ENCODE peak calls at places on chromosomes 2 and 18, in four cellular contexts. Q is HepG2, W is GM12878, J is A549. C is an unnamed sample.

GRCh38 chr2:102005989-102006885 is 14.5 kb downstream of the IL1R2 start:
- DNase-seq in Q (peak), W (no peak), J (peak), C (peak)

GRCh38 chr2:187962538-187962937 is 329.1 kb upstream of the GULP1 start:
- DNase-seq in Q (no peak), W (no peak), J (no peak), C (no peak)

GRCh38 chr2:156385242-156385641 is 50.9 kb upstream of the GPD2 start:
- DNase-seq in Q (no peak), W (no peak), J (no peak), C (peak)

GRCh38 chr2:904243-905024 is 46.2 kb upstream of the SNTG2 start:
- DNase-seq in Q (no peak), W (no peak), J (no peak), C (no peak)

GRCh38 chr2:219689676-219690628 is 62.5 kb downstream of the SLC4A3 start:
- DNase-seq in Q (peak), W (peak), J (peak), C (peak)

GRCh38 chr18:8706545-8706980 is 1.2 kb downstream of the MTCL1 start:
- DNase-seq in Q (no peak), W (no peak), J (no peak), C (no peak)

GRCh38 chr18:52339891-52340371 is at the start of gene DCC:
- DNase-seq in Q (peak), W (no peak), J (peak), C (peak)

GRCh38 chr2:37837576-37838335 is 87.3 kb upstream of the RMDN2 start:
- DNase-seq in Q (no peak), W (no peak), J (no peak), C (no peak)

GRCh38 chr2:40220177-40220925 is 231.5 kb downstream of the SLC8A1 start:
- DNase-seq in Q (no peak), W (no peak), J (no peak), C (no peak)

GRCh38 chr2:43312751-43313641 is 86.6 kb upstream of the ZFP36L2 start:
- DNase-seq in Q (no peak), W (no peak), J (no peak), C (no peak)

GRCh38 chr2:228657807-228658402 is 476.4 kb upstream of the SPHKAP start:
- DNase-seq in Q (peak), W (peak), J (peak), C (no peak)

GRCh38 chr18:45652703-45653490 is 37.6 kb downstream of the SLC14A2 start:
- DNase-seq in Q (no peak), W (no peak), J (no peak), C (no peak)

GRCh38 chr18:48227206-48227605 is 182.0 kb downstream of the ZBTB7C start:
- DNase-seq in Q (no peak), W (no peak), J (no peak), C (no peak)

GRCh38 chr2:17943444-17943843 is 65.0 kb downstream of the KCNS3 start:
- DNase-seq in Q (no peak), W (no peak), J (no peak), C (no peak)

GRCh38 chr2:239012228-239012627 is 164.3 kb downstream of the TWIST2 start:
- DNase-seq in Q (no peak), W (no peak), J (no peak), C (no peak)

GRCh38 chr18:75775121-75775520 is 347.6 kb upstream of the SMIM21 start:
- DNase-seq in Q (no peak), W (no peak), J (no peak), C (no peak)

GRCh38 chr2:128306081-128306930 is 12.4 kb downstream of the HS6ST1 start:
- DNase-seq in Q (peak), W (no peak), J (peak), C (no peak)

GRCh38 chr2:214782671-214783070 is 26.8 kb downstream of the BARD1 start:
- DNase-seq in Q (no peak), W (no peak), J (no peak), C (no peak)

GRCh38 chr2:239313776-239314175 is 87.0 kb downstream of the HDAC4 start:
- DNase-seq in Q (no peak), W (no peak), J (no peak), C (no peak)

GRCh38 chr2:239180526-239181073 is 220.2 kb downstream of the HDAC4 start:
- DNase-seq in Q (no peak), W (no peak), J (no peak), C (no peak)

GRCh38 chr2:112031916-112032582 is 23.0 kb upstream of the TMEM87B start:
- DNase-seq in Q (no peak), W (no peak), J (no peak), C (no peak)

GRCh38 chr2:238689331-238689730 is 158.6 kb upstream of the TWIST2 start:
- DNase-seq in Q (no peak), W (no peak), J (no peak), C (no peak)

GRCh38 chr2:1371066-1371465 is 42.2 kb upstream of the TPO start:
- DNase-seq in Q (no peak), W (no peak), J (no peak), C (no peak)

GRCh38 chr2:20635698-20636584 is 15.0 kb downstream of the HS1BP3 start:
- DNase-seq in Q (peak), W (no peak), J (peak), C (peak)

GRCh38 chr2:59655809-59656208 is 897.6 kb downstream of the BCL11A start:
- DNase-seq in Q (no peak), W (no peak), J (no peak), C (no peak)

GRCh38 chr2:64463784-64464183 is 9.8 kb downstream of the LGALSL start:
- DNase-seq in Q (no peak), W (no peak), J (no peak), C (no peak)

GRCh38 chr2:227153307-227153706 is 10.7 kb downstream of the COL4A4 start:
- DNase-seq in Q (no peak), W (no peak), J (peak), C (no peak)

GRCh38 chr2:32464441-32464840 is 107.6 kb downstream of the BIRC6 start:
- DNase-seq in Q (no peak), W (no peak), J (no peak), C (no peak)

GRCh38 chr2:122167561-122167960 is 412.1 kb downstream of the TSN start:
- DNase-seq in Q (no peak), W (no peak), J (no peak), C (no peak)

GRCh38 chr2:149122521-149122920 is 84.0 kb downstream of the LYPD6B start:
- DNase-seq in Q (no peak), W (no peak), J (no peak), C (no peak)

GRCh38 chr18:52670903-52671302 is 330.9 kb downstream of the DCC start:
- DNase-seq in Q (peak), W (no peak), J (peak), C (no peak)

GRCh38 chr2:141113301-141113700 is 1017.5 kb downstream of the LRP1B start:
- DNase-seq in Q (no peak), W (no peak), J (no peak), C (no peak)

GRCh38 chr2:141105763-141106162 is 1025.1 kb downstream of the LRP1B start:
- DNase-seq in Q (no peak), W (no peak), J (no peak), C (no peak)

DNA sequence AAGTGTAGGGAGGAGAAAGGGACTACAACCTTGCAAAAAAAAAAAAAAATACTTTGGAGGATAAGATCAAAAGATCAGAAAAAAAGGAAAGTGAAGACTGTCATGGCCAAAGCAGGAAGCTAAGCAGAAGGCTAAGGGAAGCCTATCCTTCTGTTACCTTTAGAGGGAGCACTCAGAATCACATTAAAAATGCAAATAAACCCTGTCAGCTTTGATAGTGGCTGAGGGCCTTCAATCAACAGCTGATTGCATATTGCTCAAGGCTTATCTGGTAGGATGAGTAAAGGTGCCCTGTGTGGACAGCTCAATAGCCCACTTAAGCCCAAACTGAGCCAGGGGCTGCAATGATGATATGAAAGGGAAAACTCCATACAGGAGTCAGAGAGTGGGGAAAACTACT is 1021.2 kb downstream of the LRP1B start:
- DNase-seq in Q (peak), W (no peak), J (peak), C (no peak)
- TF ChIP-seq CHD4 in Q (no peak), W (no peak), J (no peak), C (no peak)

GRCh38 chr2:233421091-233421816 is 67.0 kb downstream of the DGKD start:
- DNase-seq in Q (no peak), W (no peak), J (no peak), C (no peak)

GRCh38 chr2:233422649-233423435 is 68.5 kb downstream of the DGKD start:
- DNase-seq in Q (no peak), W (no peak), J (no peak), C (no peak)

GRCh38 chr2:233424028-233424951 is 70.0 kb downstream of the DGKD start:
- DNase-seq in Q (no peak), W (no peak), J (peak), C (no peak)

GRCh38 chr2:233423436-233423860 is 69.2 kb downstream of the DGKD start:
- DNase-seq in Q (no peak), W (no peak), J (no peak), C (no peak)

GRCh38 chr2:233422050-233422639 is 67.9 kb downstream of the DGKD start:
- DNase-seq in Q (no peak), W (peak), J (peak), C (peak)
- TF ChIP-seq RFX5 in Q (no peak), W (no peak), J (no peak), C (no peak)

GRCh38 chr18:59778434-59778833 is 81.2 kb upstream of the CCBE1 start:
- DNase-seq in Q (no peak), W (no peak), J (no peak), C (no peak)

GRCh38 chr18:59784694-59785093 is 87.5 kb upstream of the CCBE1 start:
- DNase-seq in Q (no peak), W (no peak), J (no peak), C (no peak)

GRCh38 chr18:59787998-59788875 is 91.0 kb upstream of the CCBE1 start:
- DNase-seq in Q (no peak), W (no peak), J (peak), C (no peak)

GRCh38 chr18:59779979-59780378 is 82.8 kb upstream of the CCBE1 start:
- DNase-seq in Q (no peak), W (no peak), J (no peak), C (no peak)

GRCh38 chr18:59783138-59783537 is 85.9 kb upstream of the CCBE1 start:
- DNase-seq in Q (peak), W (peak), J (peak), C (no peak)
- TF ChIP-seq CHD4 in Q (no peak), W (no peak), J (no peak), C (no peak)

DNA sequence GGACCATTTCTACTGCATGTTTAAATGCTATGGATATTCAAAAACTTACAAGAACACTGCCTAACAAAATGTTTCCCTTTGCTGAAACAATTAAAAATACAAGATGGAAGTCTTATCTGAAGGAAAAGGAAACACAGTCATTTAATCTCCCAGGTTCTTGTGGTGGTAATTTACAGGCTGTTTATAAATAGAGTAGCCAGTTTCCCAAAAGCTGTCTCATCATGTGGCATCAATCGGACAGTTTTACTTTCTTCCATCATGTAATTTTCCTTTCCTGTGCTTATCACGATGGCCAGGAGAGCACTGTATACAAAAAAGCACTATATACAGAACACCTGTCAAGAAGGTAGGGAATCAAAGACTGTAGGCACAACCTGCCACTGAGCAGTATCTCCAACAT is 368.0 kb downstream of the ZEB2 start:
- DNase-seq in Q (no peak), W (no peak), J (no peak), C (no peak)
- TF ChIP-seq RFX5 in Q (no peak), W (no peak), J (no peak), C (no peak)

DNA sequence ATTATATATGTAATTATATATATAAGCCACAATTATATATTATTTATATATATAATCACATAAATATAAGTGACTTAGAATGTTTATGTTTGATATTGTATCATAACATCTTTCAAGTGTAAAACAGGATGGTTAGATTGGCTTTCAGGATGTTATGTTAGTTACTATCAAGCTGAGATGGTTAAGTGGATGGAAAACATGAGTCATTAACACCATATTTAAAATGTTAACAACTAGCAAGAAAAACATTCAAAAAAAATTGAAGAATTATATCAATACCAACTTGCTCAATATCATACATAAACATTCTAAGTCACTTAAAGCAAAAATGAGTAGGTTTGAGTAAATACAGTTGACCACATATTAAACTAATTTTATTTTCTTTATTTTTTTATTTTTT is 21.8 kb upstream of the RAB27B start:
- DNase-seq in Q (no peak), W (no peak), J (no peak), C (no peak)
- TF ChIP-seq CHD4 in Q (no peak), W (no peak), J (no peak), C (no peak)

GRCh38 chr2:54988612-54989011 is 61.6 kb downstream of the RTN4 start:
- DNase-seq in Q (no peak), W (no peak), J (no peak), C (no peak)
- TF ChIP-seq RFX5 in Q (no peak), W (no peak), J (no peak), C (no peak)

C was measured in K562.